ENCODE peak calls at places on chromosome 18, in eight cellular contexts. One of them, this sample, is unnamed.

GRCh38 chr18:13374096-13374467 is 155.5 kb downstream of the LDLRAD4 start:
- DNase-seq in suprapubic skin: no peak
- DNase-seq in stomach: no peak
- DNase-seq in spleen: no peak
- DNase-seq in GM12891: no peak
- DNase-seq in GM12878: no peak
- DNase-seq in H1: no peak
- DNase-seq in HCT116: no peak
- DNase-seq in this sample: no peak

GRCh38 chr18:34222396-34223163 is 2.1 kb downstream of the NOL4 start:
- DNase-seq in GM12891: no peak
- DNase-seq in GM12878: no peak
- DNase-seq in HCT116: no peak
- DNase-seq in spleen: peak
- DNase-seq in suprapubic skin: no peak
- DNase-seq in stomach: no peak
- DNase-seq in H1: peak
- DNase-seq in this sample: no peak

GRCh38 chr18:39380186-39380714 is 1814.7 kb upstream of the CELF4 start:
- DNase-seq in H1: no peak
- DNase-seq in suprapubic skin: no peak
- DNase-seq in spleen: no peak
- DNase-seq in GM12891: no peak
- DNase-seq in HCT116: no peak
- DNase-seq in GM12878: no peak
- DNase-seq in stomach: no peak
- DNase-seq in this sample: no peak

GRCh38 chr18:28789460-28789859 is 612.5 kb upstream of the CDH2 start:
- DNase-seq in GM12878: no peak
- DNase-seq in HCT116: no peak
- DNase-seq in H1: no peak
- DNase-seq in stomach: no peak
- DNase-seq in spleen: no peak
- DNase-seq in GM12891: no peak
- DNase-seq in suprapubic skin: no peak
- DNase-seq in this sample: no peak

GRCh38 chr18:2570772-2571199 is 519 bp downstream of the METTL4 start:
- DNase-seq in GM12878: peak
- DNase-seq in GM12891: peak
- DNase-seq in HCT116: peak
- DNase-seq in H1: peak
- DNase-seq in stomach: peak
- DNase-seq in spleen: peak
- DNase-seq in suprapubic skin: peak
- DNase-seq in this sample: peak

GRCh38 chr18:36889316-36889715 is 60.4 kb downstream of the KIAA1328 start:
- DNase-seq in H1: no peak
- DNase-seq in GM12878: no peak
- DNase-seq in stomach: no peak
- DNase-seq in HCT116: no peak
- DNase-seq in GM12891: no peak
- DNase-seq in spleen: no peak
- DNase-seq in suprapubic skin: no peak
- DNase-seq in this sample: no peak

GRCh38 chr18:76584414-76585310 is 89.6 kb upstream of the ZNF516 start:
- DNase-seq in suprapubic skin: no peak
- DNase-seq in stomach: no peak
- DNase-seq in spleen: no peak
- DNase-seq in H1: peak
- DNase-seq in GM12891: no peak
- DNase-seq in HCT116: no peak
- DNase-seq in GM12878: no peak
- DNase-seq in this sample: no peak

GRCh38 chr18:73283788-73284187 is 416.0 kb upstream of the NETO1 start:
- DNase-seq in GM12878: no peak
- DNase-seq in HCT116: no peak
- DNase-seq in spleen: no peak
- DNase-seq in suprapubic skin: no peak
- DNase-seq in GM12891: no peak
- DNase-seq in H1: no peak
- DNase-seq in stomach: no peak
- DNase-seq in this sample: no peak

GRCh38 chr18:50709215-50709614 is 110.6 kb downstream of the MRO start:
- DNase-seq in GM12878: no peak
- DNase-seq in GM12891: no peak
- DNase-seq in stomach: no peak
- DNase-seq in spleen: peak
- DNase-seq in H1: no peak
- DNase-seq in suprapubic skin: no peak
- DNase-seq in HCT116: no peak
- DNase-seq in this sample: no peak

GRCh38 chr18:71136487-71136886 is 847.6 kb downstream of the SOCS6 start:
- DNase-seq in GM12878: no peak
- DNase-seq in GM12891: no peak
- DNase-seq in stomach: no peak
- DNase-seq in H1: no peak
- DNase-seq in HCT116: no peak
- DNase-seq in spleen: no peak
- DNase-seq in suprapubic skin: no peak
- DNase-seq in this sample: no peak

GRCh38 chr18:27862056-27862682 is 314.8 kb downstream of the CDH2 start:
- DNase-seq in stomach: no peak
- DNase-seq in suprapubic skin: no peak
- DNase-seq in HCT116: no peak
- DNase-seq in H1: no peak
- DNase-seq in GM12878: no peak
- DNase-seq in GM12891: no peak
- DNase-seq in spleen: no peak
- DNase-seq in this sample: no peak

GRCh38 chr18:28541276-28541930 is 364.5 kb upstream of the CDH2 start:
- DNase-seq in HCT116: no peak
- DNase-seq in GM12878: no peak
- DNase-seq in GM12891: no peak
- DNase-seq in suprapubic skin: no peak
- DNase-seq in stomach: no peak
- DNase-seq in H1: no peak
- DNase-seq in spleen: no peak
- DNase-seq in this sample: no peak

GRCh38 chr18:5097116-5097703 is 99.8 kb downstream of the AKAIN1 start:
- DNase-seq in GM12891: no peak
- DNase-seq in stomach: no peak
- DNase-seq in GM12878: no peak
- DNase-seq in H1: no peak
- DNase-seq in spleen: no peak
- DNase-seq in suprapubic skin: no peak
- DNase-seq in HCT116: no peak
- DNase-seq in this sample: no peak

GRCh38 chr18:2883137-2883671 is 36.4 kb downstream of the EMILIN2 start:
- DNase-seq in suprapubic skin: peak
- DNase-seq in H1: peak
- DNase-seq in spleen: peak
- DNase-seq in GM12891: peak
- DNase-seq in stomach: no peak
- DNase-seq in HCT116: no peak
- DNase-seq in GM12878: no peak
- DNase-seq in this sample: no peak

GRCh38 chr18:45627204-45627526 is 11.9 kb downstream of the SLC14A2 start:
- DNase-seq in spleen: no peak
- DNase-seq in suprapubic skin: no peak
- DNase-seq in HCT116: no peak
- DNase-seq in H1: no peak
- DNase-seq in GM12891: no peak
- DNase-seq in stomach: no peak
- DNase-seq in GM12878: no peak
- DNase-seq in this sample: no peak

GRCh38 chr18:51537487-51537886 is 340.0 kb upstream of the MEX3C start:
- DNase-seq in GM12891: no peak
- DNase-seq in stomach: no peak
- DNase-seq in H1: no peak
- DNase-seq in GM12878: peak
- DNase-seq in suprapubic skin: no peak
- DNase-seq in HCT116: no peak
- DNase-seq in spleen: peak
- DNase-seq in this sample: no peak

GRCh38 chr18:76209597-76209996 is 285.4 kb downstream of the ZNF516 start:
- DNase-seq in GM12878: no peak
- DNase-seq in stomach: no peak
- DNase-seq in HCT116: no peak
- DNase-seq in suprapubic skin: no peak
- DNase-seq in spleen: no peak
- DNase-seq in GM12891: no peak
- DNase-seq in H1: no peak
- DNase-seq in this sample: no peak

GRCh38 chr18:26547302-26548143 is 830 bp downstream of the KCTD1 start:
- DNase-seq in suprapubic skin: peak
- DNase-seq in GM12878: no peak
- DNase-seq in spleen: peak
- DNase-seq in GM12891: peak
- DNase-seq in H1: peak
- DNase-seq in stomach: peak
- DNase-seq in HCT116: no peak
- DNase-seq in this sample: peak
- TF ChIP-seq POLR2AphosphoS5 in suprapubic skin: no peak
- TF ChIP-seq POLR2AphosphoS5 in GM12878: no peak
- TF ChIP-seq POLR2AphosphoS5 in spleen: peak
- TF ChIP-seq POLR2AphosphoS5 in GM12891: no peak
- TF ChIP-seq POLR2AphosphoS5 in H1: no peak
- TF ChIP-seq POLR2AphosphoS5 in stomach: no peak
- TF ChIP-seq POLR2AphosphoS5 in HCT116: no peak
- TF ChIP-seq POLR2AphosphoS5 in this sample: no peak

DNA sequence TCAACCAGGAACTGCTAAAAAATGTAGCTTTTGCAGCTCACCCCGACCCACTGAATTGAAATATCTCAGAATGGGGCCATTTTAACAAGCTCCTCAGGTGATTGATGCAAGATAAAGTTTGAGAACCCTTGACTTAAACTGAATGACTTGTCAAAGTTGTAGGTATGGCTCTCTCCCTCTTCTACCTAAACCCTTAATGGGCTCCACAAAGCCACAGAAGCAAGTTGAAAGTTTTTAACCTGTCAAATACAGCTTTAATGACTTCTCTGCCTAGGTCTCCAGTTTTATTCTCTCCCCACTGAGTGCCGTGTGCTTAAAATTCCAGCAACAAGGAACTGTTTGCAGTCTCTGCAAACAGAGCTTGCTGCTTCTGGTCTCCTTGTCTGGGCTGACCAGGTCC is 19.7 kb upstream of the RNF125 start:
- DNase-seq in suprapubic skin: no peak
- DNase-seq in HCT116: no peak
- DNase-seq in stomach: no peak
- DNase-seq in GM12878: no peak
- DNase-seq in H1: no peak
- DNase-seq in spleen: no peak
- DNase-seq in GM12891: no peak
- DNase-seq in this sample: no peak
- TF ChIP-seq POLR2AphosphoS5 in suprapubic skin: no peak
- TF ChIP-seq POLR2AphosphoS5 in HCT116: no peak
- TF ChIP-seq POLR2AphosphoS5 in stomach: no peak
- TF ChIP-seq POLR2AphosphoS5 in GM12878: no peak
- TF ChIP-seq POLR2AphosphoS5 in H1: no peak
- TF ChIP-seq POLR2AphosphoS5 in spleen: no peak
- TF ChIP-seq POLR2AphosphoS5 in GM12891: no peak
- TF ChIP-seq POLR2AphosphoS5 in this sample: no peak

GRCh38 chr18:7479756-7480155 is 87.4 kb upstream of the PTPRM start:
- DNase-seq in H1: no peak
- DNase-seq in GM12891: no peak
- DNase-seq in GM12878: no peak
- DNase-seq in suprapubic skin: no peak
- DNase-seq in HCT116: no peak
- DNase-seq in spleen: no peak
- DNase-seq in stomach: no peak
- DNase-seq in this sample: no peak
- TF ChIP-seq POLR2AphosphoS5 in H1: no peak
- TF ChIP-seq POLR2AphosphoS5 in GM12891: no peak
- TF ChIP-seq POLR2AphosphoS5 in GM12878: no peak
- TF ChIP-seq POLR2AphosphoS5 in suprapubic skin: no peak
- TF ChIP-seq POLR2AphosphoS5 in HCT116: no peak
- TF ChIP-seq POLR2AphosphoS5 in spleen: no peak
- TF ChIP-seq POLR2AphosphoS5 in stomach: no peak
- TF ChIP-seq POLR2AphosphoS5 in this sample: no peak

GRCh38 chr18:21117385-21118135 is 5.9 kb upstream of the ROCK1 start:
- DNase-seq in GM12891: no peak
- DNase-seq in H1: no peak
- DNase-seq in GM12878: no peak
- DNase-seq in spleen: no peak
- DNase-seq in HCT116: no peak
- DNase-seq in stomach: no peak
- DNase-seq in suprapubic skin: no peak
- DNase-seq in this sample: no peak
- TF ChIP-seq POLR2AphosphoS5 in GM12891: no peak
- TF ChIP-seq POLR2AphosphoS5 in H1: no peak
- TF ChIP-seq POLR2AphosphoS5 in GM12878: no peak
- TF ChIP-seq POLR2AphosphoS5 in spleen: no peak
- TF ChIP-seq POLR2AphosphoS5 in HCT116: no peak
- TF ChIP-seq POLR2AphosphoS5 in stomach: no peak
- TF ChIP-seq POLR2AphosphoS5 in suprapubic skin: no peak
- TF ChIP-seq POLR2AphosphoS5 in this sample: no peak

GRCh38 chr18:9771977-9772660 is 64.0 kb downstream of the RAB31 start:
- DNase-seq in spleen: no peak
- DNase-seq in stomach: no peak
- DNase-seq in GM12878: no peak
- DNase-seq in GM12891: no peak
- DNase-seq in suprapubic skin: no peak
- DNase-seq in HCT116: no peak
- DNase-seq in H1: no peak
- DNase-seq in this sample: no peak

GRCh38 chr18:9775172-9775571 is 67.1 kb downstream of the RAB31 start:
- DNase-seq in stomach: no peak
- DNase-seq in H1: peak
- DNase-seq in GM12878: no peak
- DNase-seq in GM12891: no peak
- DNase-seq in suprapubic skin: no peak
- DNase-seq in spleen: no peak
- DNase-seq in HCT116: no peak
- DNase-seq in this sample: no peak

GRCh38 chr18:9772847-9773677 is 65.0 kb downstream of the RAB31 start:
- DNase-seq in H1: peak
- DNase-seq in GM12891: no peak
- DNase-seq in stomach: no peak
- DNase-seq in spleen: no peak
- DNase-seq in suprapubic skin: no peak
- DNase-seq in HCT116: no peak
- DNase-seq in GM12878: no peak
- DNase-seq in this sample: no peak

GRCh38 chr18:9774150-9774549 is 66.0 kb downstream of the RAB31 start:
- DNase-seq in H1: peak
- DNase-seq in GM12891: no peak
- DNase-seq in stomach: no peak
- DNase-seq in spleen: no peak
- DNase-seq in GM12878: no peak
- DNase-seq in HCT116: no peak
- DNase-seq in suprapubic skin: no peak
- DNase-seq in this sample: no peak

GRCh38 chr18:9771261-9771976 is 63.3 kb downstream of the RAB31 start:
- DNase-seq in GM12891: peak
- DNase-seq in HCT116: peak
- DNase-seq in GM12878: no peak
- DNase-seq in suprapubic skin: peak
- DNase-seq in spleen: peak
- DNase-seq in H1: peak
- DNase-seq in stomach: peak
- DNase-seq in this sample: peak
- TF ChIP-seq POLR2AphosphoS5 in GM12891: no peak
- TF ChIP-seq POLR2AphosphoS5 in HCT116: no peak
- TF ChIP-seq POLR2AphosphoS5 in GM12878: no peak
- TF ChIP-seq POLR2AphosphoS5 in suprapubic skin: no peak
- TF ChIP-seq POLR2AphosphoS5 in spleen: peak
- TF ChIP-seq POLR2AphosphoS5 in H1: no peak
- TF ChIP-seq POLR2AphosphoS5 in stomach: no peak
- TF ChIP-seq POLR2AphosphoS5 in this sample: no peak

GRCh38 chr18:56019908-56020307 is 431.9 kb upstream of the TCF4 start:
- DNase-seq in H1: no peak
- DNase-seq in GM12891: no peak
- DNase-seq in spleen: no peak
- DNase-seq in suprapubic skin: no peak
- DNase-seq in GM12878: no peak
- DNase-seq in stomach: no peak
- DNase-seq in HCT116: no peak
- DNase-seq in this sample: no peak
- TF ChIP-seq POLR2AphosphoS5 in H1: no peak
- TF ChIP-seq POLR2AphosphoS5 in GM12891: no peak
- TF ChIP-seq POLR2AphosphoS5 in spleen: no peak
- TF ChIP-seq POLR2AphosphoS5 in suprapubic skin: no peak
- TF ChIP-seq POLR2AphosphoS5 in GM12878: no peak
- TF ChIP-seq POLR2AphosphoS5 in stomach: no peak
- TF ChIP-seq POLR2AphosphoS5 in HCT116: no peak
- TF ChIP-seq POLR2AphosphoS5 in this sample: no peak